ENCODE peak calls at places on chromosomes 1 and 21, in nine cellular contexts. S is small intestine; H is Panc1; Y is right cardiac atrium; P is K562; R is HAP-1; D is CD8-positive, alpha-beta memory T cell; K is breast epithelium; L is esophagus squamous epithelium. I is an unnamed sample.
A peak's percentile ranks its signal among the peaks of the same experiment; 100 is the strongest.

GRCh38 chr1:110605901-110606783 is at the start of gene KCNA2:
- DNase-seq in S (no peak), H (no peak), Y (peak; percentile 81), P (no peak), R (peak; percentile 5), D (no peak), K (no peak), L (no peak), I (peak; percentile 46)

GRCh38 chr1:26168410-26169167 is at the start of gene C1orf232:
- DNase-seq in S (no peak), H (no peak), Y (peak; percentile 64), P (peak; percentile 7), R (peak; percentile 29), D (no peak), K (no peak), L (no peak), I (no peak)

GRCh38 chr1:86773331-86774288 is 69.2 kb downstream of the SH3GLB1 start:
- DNase-seq in S (no peak), H (no peak), Y (no peak), P (no peak), R (no peak), D (no peak), K (no peak), L (no peak), I (no peak)

GRCh38 chr21:27371688-27372331 is 404.9 kb upstream of the ADAMTS5 start:
- DNase-seq in S (no peak), H (no peak), Y (no peak), P (no peak), R (no peak), D (no peak), K (no peak), L (no peak), I (peak; percentile 65)

GRCh38 chr1:220696863-220697231 is 6.7 kb downstream of the C1orf115 start:
- DNase-seq in S (no peak), H (no peak), Y (no peak), P (no peak), R (no peak), D (no peak), K (no peak), L (no peak), I (no peak)

GRCh38 chr1:18204568-18204967 is 97.0 kb downstream of the IGSF21 start:
- DNase-seq in S (no peak), H (no peak), Y (no peak), P (no peak), R (no peak), D (no peak), K (no peak), L (no peak), I (no peak)

GRCh38 chr1:240092301-240093119 is 827 bp downstream of the FMN2 start:
- DNase-seq in S (no peak), H (no peak), Y (peak; percentile 65), P (no peak), R (no peak), D (no peak), K (no peak), L (no peak), I (peak; percentile 78)

GRCh38 chr1:109783436-109783835 is 19.7 kb upstream of the EPS8L3 start:
- DNase-seq in S (no peak), H (peak; percentile 52), Y (peak; percentile 79), P (no peak), R (no peak), D (no peak), K (peak; percentile 66), L (no peak), I (peak; percentile 45)

GRCh38 chr1:178806665-178807300 is 64.1 kb downstream of the ANGPTL1 start:
- DNase-seq in S (peak; percentile 6), H (no peak), Y (no peak), P (no peak), R (no peak), D (no peak), K (no peak), L (no peak), I (no peak)

GRCh38 chr1:9658186-9658585 is 6.7 kb downstream of the PIK3CD start:
- DNase-seq in S (no peak), H (no peak), Y (no peak), P (no peak), R (no peak), D (no peak), K (no peak), L (no peak), I (no peak)

GRCh38 chr1:15154480-15155036 is 1.0 kb downstream of the TMEM51 start:
- DNase-seq in S (peak; percentile 72), H (no peak), Y (peak; percentile 71), P (peak; percentile 54), R (peak; percentile 14), D (no peak), K (no peak), L (no peak), I (peak; percentile 40)

GRCh38 chr21:31011412-31011811 is 26.9 kb downstream of the KRTAP19-8 start:
- DNase-seq in S (no peak), H (no peak), Y (no peak), P (no peak), R (no peak), D (peak; percentile 53), K (no peak), L (no peak), I (no peak)

GRCh38 chr1:1119272-1119890 is 3.5 kb upstream of the C1orf159 start:
- DNase-seq in S (no peak), H (no peak), Y (peak; percentile 32), P (no peak), R (no peak), D (peak; percentile 41), K (peak; percentile 34), L (no peak), I (no peak)

GRCh38 chr1:18109058-18109755 is 1.6 kb downstream of the IGSF21 start:
- DNase-seq in S (no peak), H (no peak), Y (peak; percentile 54), P (no peak), R (no peak), D (no peak), K (no peak), L (no peak), I (no peak)

GRCh38 chr1:237875291-237875690 is 15.4 kb downstream of the ZP4 start:
- DNase-seq in S (no peak), H (no peak), Y (no peak), P (no peak), R (no peak), D (no peak), K (no peak), L (no peak), I (no peak)

GRCh38 chr1:61591316-61591715 is 133.6 kb downstream of the TM2D1 start:
- DNase-seq in S (peak; percentile 1), H (no peak), Y (peak; percentile 74), P (no peak), R (no peak), D (no peak), K (no peak), L (no peak), I (peak; percentile 30)

GRCh38 chr1:8646996-8647395 is 170.4 kb downstream of the RERE start:
- DNase-seq in S (no peak), H (no peak), Y (no peak), P (no peak), R (no peak), D (no peak), K (no peak), L (no peak), I (no peak)
- H3K4me1 ChIP-seq in S (no peaks in the 10 kb centered on the region), H (peaks cover 14% of the 10 kb centered on the region), Y (peaks cover 6% of the 10 kb centered on the region), P (no peaks in the 10 kb centered on the region), R (peaks cover 27% of the 10 kb centered on the region), D (peaks cover 11% of the 10 kb centered on the region), K (no peaks in the 10 kb centered on the region), L (peaks cover 5% of the 10 kb centered on the region), I (peaks cover 16% of the 10 kb centered on the region)

DNA sequence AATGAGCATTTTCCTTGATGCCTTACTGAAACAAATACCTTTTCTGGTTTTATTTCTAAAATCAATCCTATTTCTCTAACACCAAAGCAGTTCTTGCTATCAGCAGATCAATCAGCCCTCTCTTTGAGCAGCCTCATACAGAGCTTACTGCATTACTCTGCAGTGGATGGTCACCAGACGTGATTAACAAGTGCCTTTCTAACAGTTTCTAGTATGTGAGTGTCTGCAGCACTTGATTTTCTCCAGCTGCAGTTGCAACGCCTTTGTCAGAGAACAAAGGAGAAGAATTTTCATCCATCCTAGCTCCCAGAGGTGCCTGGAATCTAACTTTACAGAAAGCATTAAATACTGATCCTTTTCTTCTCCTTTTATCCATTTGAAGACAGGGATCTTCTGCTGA is 177.3 kb upstream of the SGIP1 start:
- DNase-seq in S (no peak), H (no peak), Y (no peak), P (no peak), R (peak; percentile 68), D (no peak), K (no peak), L (no peak), I (no peak)
- H3K4me1 ChIP-seq in S (no peaks in the 10 kb centered on the region), H (no peaks in the 10 kb centered on the region), Y (peaks cover 11% of the 10 kb centered on the region), P (no peaks in the 10 kb centered on the region), R (peaks cover 27% of the 10 kb centered on the region), D (peaks cover 84% of the 10 kb centered on the region), K (peaks cover 4% of the 10 kb centered on the region), L (peaks cover 9% of the 10 kb centered on the region), I (peaks cover 18% of the 10 kb centered on the region)

GRCh38 chr1:54336121-54336520 is 70.1 kb downstream of the SSBP3 start:
- DNase-seq in S (no peak), H (no peak), Y (no peak), P (no peak), R (no peak), D (no peak), K (no peak), L (no peak), I (no peak)
- H3K4me1 ChIP-seq in S (peaks cover 8% of the 10 kb centered on the region), H (no peaks in the 10 kb centered on the region), Y (peaks cover 41% of the 10 kb centered on the region), P (peaks cover 6% of the 10 kb centered on the region), R (no peaks in the 10 kb centered on the region), D (peaks cover 30% of the 10 kb centered on the region), K (no peaks in the 10 kb centered on the region), L (peaks cover 40% of the 10 kb centered on the region), I (peaks cover 47% of the 10 kb centered on the region)

GRCh38 chr1:39640861-39641260 is 1.4 kb upstream of the HEYL start:
- DNase-seq in S (no peak), H (no peak), Y (no peak), P (no peak), R (no peak), D (no peak), K (no peak), L (no peak), I (no peak)

GRCh38 chr1:39637301-39637700 is 2.1 kb downstream of the HEYL start:
- DNase-seq in S (no peak), H (no peak), Y (no peak), P (no peak), R (no peak), D (no peak), K (no peak), L (no peak), I (no peak)

GRCh38 chr1:39639333-39640130 is at the start of gene HEYL:
- DNase-seq in S (peak; percentile 52), H (peak; percentile 32), Y (peak; percentile 94), P (peak; percentile 97), R (peak; percentile 47), D (peak; percentile 45), K (no peak), L (no peak), I (peak; percentile 56)

GRCh38 chr1:39635871-39636210 is 3.6 kb downstream of the HEYL start:
- DNase-seq in S (no peak), H (no peak), Y (no peak), P (no peak), R (no peak), D (no peak), K (no peak), L (no peak), I (no peak)

DNA sequence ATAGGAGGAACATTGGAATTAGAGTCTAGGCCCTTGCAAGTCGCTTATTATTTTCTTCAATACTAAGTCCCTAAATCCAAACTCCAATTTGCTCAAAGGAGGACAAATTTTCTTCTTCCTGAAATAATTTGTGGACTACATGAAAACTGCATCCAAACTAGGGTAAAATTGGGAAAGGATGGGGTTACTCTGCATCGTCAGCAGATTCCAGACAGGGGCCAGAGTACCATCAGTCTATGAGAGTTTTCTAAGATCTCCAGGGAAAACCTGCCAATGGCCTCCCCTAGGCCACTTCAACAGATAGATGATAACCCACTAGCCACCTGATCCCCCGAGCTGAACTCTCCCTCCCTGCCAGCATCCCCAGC is 494 bp downstream of the HEYL start:
- DNase-seq in S (no peak), H (no peak), Y (no peak), P (no peak), R (no peak), D (no peak), K (no peak), L (no peak), I (no peak)
- H3K4me1 ChIP-seq in S (no peaks in the 10 kb centered on the region), H (peaks cover 2% of the 10 kb centered on the region), Y (peaks cover 4% of the 10 kb centered on the region), P (peaks cover 12% of the 10 kb centered on the region), R (peaks cover 3% of the 10 kb centered on the region), D (no peaks in the 10 kb centered on the region), K (no peaks in the 10 kb centered on the region), L (peaks cover 3% of the 10 kb centered on the region), I (no peaks in the 10 kb centered on the region)